ENCODE peak calls at places on chromosomes 16 and 17, in seven cellular contexts. M, E, G, O, P, S and B are unnamed samples.

GRCh38 chr17:77916771-77917481 is 41.6 kb upstream of the TNRC6C start:
- DNase-seq in M (no peak), E (no peak), G (no peak), O (no peak), P (no peak), S (peak; percentile 29), B (peak; percentile 9)

GRCh38 chr17:38539386-38539785 is 66.4 kb downstream of the SRCIN1 start:
- DNase-seq in M (peak; percentile 52), E (no peak), G (no peak), O (no peak), P (no peak), S (no peak), B (no peak)

GRCh38 chr17:63082273-63082861 is 116.3 kb downstream of the TANC2 start:
- DNase-seq in M (no peak), E (peak; percentile 1), G (peak; percentile 10), O (peak; percentile 58), P (peak; percentile 10), S (no peak), B (peak; percentile 14)

GRCh38 chr16:16004314-16004749 is 54.9 kb downstream of the ABCC1 start:
- DNase-seq in M (no peak), E (no peak), G (no peak), O (peak; percentile 95), P (no peak), S (no peak), B (no peak)

GRCh38 chr16:4535627-4536108 is 2.9 kb downstream of the CDIP1 start:
- DNase-seq in M (no peak), E (no peak), G (no peak), O (no peak), P (no peak), S (no peak), B (no peak)

GRCh38 chr16:89918453-89919347 is at the start of gene MC1R:
- DNase-seq in M (no peak), E (no peak), G (peak; percentile 26), O (peak; percentile 21), P (peak; percentile 88), S (no peak), B (no peak)

GRCh38 chr17:82528484-82529265 is 9.1 kb downstream of the FOXK2 start:
- DNase-seq in M (peak; percentile 38), E (no peak), G (peak; percentile 31), O (peak; percentile 24), P (no peak), S (peak; percentile 92), B (peak; percentile 76)

GRCh38 chr16:58022601-58023371 is 2.8 kb upstream of the MMP15 start:
- DNase-seq in M (peak; percentile 76), E (no peak), G (no peak), O (peak; percentile 68), P (no peak), S (peak; percentile 87), B (peak; percentile 37)

GRCh38 chr17:55769625-55770000 is 18.8 kb downstream of the PCTP start:
- DNase-seq in M (no peak), E (no peak), G (no peak), O (peak; percentile 87), P (no peak), S (peak; percentile 53), B (no peak)

GRCh38 chr17:35313875-35314409 is 59.5 kb downstream of the SLFN11 start:
- DNase-seq in M (no peak), E (peak; percentile 4), G (no peak), O (no peak), P (no peak), S (peak; percentile 33), B (no peak)

GRCh38 chr16:8931864-8932263 is 31.8 kb downstream of the USP7 start:
- DNase-seq in M (peak; percentile 52), E (peak; percentile 54), G (no peak), O (peak; percentile 68), P (peak; percentile 48), S (peak; percentile 68), B (peak; percentile 46)

GRCh38 chr16:12518238-12519004 is 285.3 kb downstream of the CPPED1 start:
- DNase-seq in M (no peak), E (no peak), G (no peak), O (no peak), P (no peak), S (no peak), B (no peak)

GRCh38 chr16:10616395-10616743 is 36.0 kb upstream of the EMP2 start:
- DNase-seq in M (no peak), E (no peak), G (no peak), O (no peak), P (no peak), S (no peak), B (no peak)

GRCh38 chr16:13997933-13998332 is 73.2 kb upstream of the MRTFB start:
- DNase-seq in M (no peak), E (no peak), G (no peak), O (no peak), P (peak; percentile 48), S (no peak), B (peak; percentile 71)

GRCh38 chr16:57318240-57318970 is 33.9 kb upstream of the PLLP start:
- DNase-seq in M (no peak), E (no peak), G (no peak), O (peak; percentile 39), P (no peak), S (peak; percentile 15), B (no peak)

GRCh38 chr16:8571061-8571596 is 19.2 kb downstream of the TMEM114 start:
- DNase-seq in M (no peak), E (no peak), G (no peak), O (peak; percentile 41), P (peak; percentile 94), S (no peak), B (no peak)

GRCh38 chr16:22664132-22664531 is 149.8 kb upstream of the HS3ST2 start:
- DNase-seq in M (no peak), E (no peak), G (no peak), O (no peak), P (no peak), S (no peak), B (no peak)

GRCh38 chr17:21359483-21359840 is 16.7 kb upstream of the KCNJ12 start:
- DNase-seq in M (no peak), E (no peak), G (no peak), O (no peak), P (no peak), S (no peak), B (no peak)

GRCh38 chr16:69073181-69073669 is 32.2 kb upstream of the HAS3 start:
- DNase-seq in M (no peak), E (no peak), G (peak; percentile 93), O (peak; percentile 92), P (peak; percentile 38), S (peak; percentile 34), B (peak; percentile 46)

GRCh38 chr17:46776298-46777005 is 42.0 kb downstream of the WNT3 start:
- DNase-seq in M (no peak), E (no peak), G (no peak), O (no peak), P (no peak), S (no peak), B (no peak)

GRCh38 chr17:7897090-7897489 is 8.5 kb downstream of the CHD3 start:
- DNase-seq in M (no peak), E (no peak), G (no peak), O (peak; percentile 12), P (no peak), S (peak; percentile 20), B (no peak)

GRCh38 chr17:7893226-7893880 is 4.8 kb downstream of the CHD3 start:
- DNase-seq in M (no peak), E (no peak), G (no peak), O (no peak), P (no peak), S (no peak), B (no peak)

GRCh38 chr17:7894866-7895265 is 6.3 kb downstream of the CHD3 start:
- DNase-seq in M (no peak), E (no peak), G (no peak), O (no peak), P (no peak), S (peak; percentile 16), B (no peak)

GRCh38 chr17:7894226-7894625 is 5.6 kb downstream of the CHD3 start:
- DNase-seq in M (no peak), E (no peak), G (no peak), O (no peak), P (no peak), S (peak; percentile 17), B (no peak)

GRCh38 chr17:7897773-7898172 is 9.2 kb downstream of the CHD3 start:
- DNase-seq in M (no peak), E (peak; percentile 41), G (no peak), O (peak; percentile 77), P (peak; percentile 62), S (peak; percentile 50), B (peak; percentile 54)
- H3K36me3 ChIP-seq in M (peaks cover 47% of the 10 kb centered on the region), E (peaks cover 94% of the 10 kb centered on the region), G (peaks cover 31% of the 10 kb centered on the region), O (peaks cover 78% of the 10 kb centered on the region), P (no peaks in the 10 kb centered on the region), S (no peaks in the 10 kb centered on the region), B (peaks cover 14% of the 10 kb centered on the region)

GRCh38 chr16:21584817-21585216 is 14.6 kb upstream of the METTL9 start:
- DNase-seq in M (no peak), E (no peak), G (no peak), O (no peak), P (no peak), S (no peak), B (no peak)

DNA sequence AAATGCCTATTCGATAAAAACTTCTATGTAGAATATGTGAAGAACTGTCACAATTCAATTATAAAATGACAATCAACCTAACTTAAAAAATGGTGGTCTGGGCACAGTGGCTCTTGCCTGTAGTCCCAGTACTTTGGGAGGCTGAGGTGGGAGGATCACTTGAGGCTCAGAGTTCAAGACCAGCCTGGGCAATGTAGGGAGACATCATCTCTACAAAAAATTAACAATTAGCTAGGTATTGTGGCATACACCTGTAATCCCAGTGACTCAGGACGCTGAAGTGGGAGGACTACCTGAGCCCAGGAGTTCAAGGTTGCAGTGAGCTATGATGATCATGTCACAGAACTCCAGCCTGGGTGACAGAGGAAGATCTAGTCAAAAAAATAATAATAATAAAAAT is 18.6 kb upstream of the METTL9 start:
- DNase-seq in M (no peak), E (no peak), G (no peak), O (no peak), P (no peak), S (no peak), B (no peak)
- H3K4me1 ChIP-seq in M (no peaks in the 10 kb centered on the region), E (peaks cover 5% of the 10 kb centered on the region), G (no peaks in the 10 kb centered on the region), O (no peaks in the 10 kb centered on the region), P (peaks cover 12% of the 10 kb centered on the region), S (no peaks in the 10 kb centered on the region), B (no peaks in the 10 kb centered on the region)

DNA sequence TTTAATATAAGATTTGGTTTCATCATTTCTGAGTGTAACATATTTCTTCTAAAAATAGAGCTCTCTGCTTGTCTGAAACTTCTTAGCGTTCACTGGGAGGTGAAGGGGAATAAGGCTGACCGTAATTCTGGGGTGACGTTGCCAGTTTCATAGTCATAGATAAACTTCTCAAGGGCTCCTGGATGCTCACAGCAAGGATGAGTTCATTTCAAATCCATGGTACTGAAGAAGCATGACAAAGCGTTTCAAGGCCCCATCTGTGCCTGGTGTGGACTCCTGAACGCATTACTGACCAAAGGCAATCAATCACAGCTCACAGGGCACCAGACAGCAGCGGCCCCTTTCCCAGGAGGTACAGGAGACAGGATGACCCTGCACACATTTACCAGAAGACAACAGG is 12.0 kb upstream of the EVPL start:
- DNase-seq in M (no peak), E (no peak), G (no peak), O (peak; percentile 40), P (no peak), S (peak; percentile 50), B (no peak)
- H3K36me3 ChIP-seq in M (peaks cover 65% of the 10 kb centered on the region), E (peaks cover 61% of the 10 kb centered on the region), G (peaks cover 51% of the 10 kb centered on the region), O (peaks cover 54% of the 10 kb centered on the region), P (peaks cover 65% of the 10 kb centered on the region), S (no peaks in the 10 kb centered on the region), B (peaks cover 26% of the 10 kb centered on the region)

DNA sequence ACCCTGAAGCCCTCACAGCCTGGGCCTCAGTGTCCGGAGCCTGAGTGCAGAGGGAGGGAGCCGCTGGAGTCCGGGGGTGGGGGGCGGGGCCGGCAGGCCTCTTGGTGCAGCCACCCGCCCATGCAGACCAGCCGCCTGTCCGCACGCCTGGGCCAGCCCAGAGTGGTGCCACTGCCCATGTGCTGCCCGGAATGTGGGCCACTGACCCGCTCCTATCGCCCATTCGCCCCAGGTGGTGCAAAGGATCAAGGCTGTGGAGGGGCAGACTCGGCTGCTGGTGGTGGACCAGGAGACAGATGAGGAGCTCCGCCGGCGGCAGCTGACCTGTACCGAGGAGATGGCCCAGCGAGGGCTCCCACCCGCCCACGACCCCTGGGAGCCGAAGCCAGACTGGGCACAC is 2.6 kb downstream of the NHERF2 start:
- DNase-seq in M (no peak), E (no peak), G (no peak), O (no peak), P (no peak), S (no peak), B (no peak)
- H3K4me1 ChIP-seq in M (no peaks in the 10 kb centered on the region), E (peaks cover 14% of the 10 kb centered on the region), G (peaks cover 11% of the 10 kb centered on the region), O (peaks cover 33% of the 10 kb centered on the region), P (peaks cover 76% of the 10 kb centered on the region), S (peaks cover 9% of the 10 kb centered on the region), B (no peaks in the 10 kb centered on the region)